ENCODE peak calls at places on chromosomes 16 and 17, in ten cellular contexts. S, F, N, Q, U, Z, E, H, I and K are unnamed samples. For H3K27me3 and H3K36me3, the result is how much of the 10 kb centered on the place peaks cover.

GRCh38 chr17:78365561-78366108 is 5.8 kb upstream of the SOCS3 start:
- DNase-seq in Q (peak), N (no peak), S (no peak), I (peak), U (no peak), E (peak), F (no peak), H (no peak), Z (no peak), K (no peak)

GRCh38 chr17:31313982-31314787 is at the start of gene EVI2B:
- DNase-seq in S (no peak), F (no peak), E (peak), Q (no peak), I (peak), H (no peak), N (no peak), U (no peak), Z (peak), K (peak)

GRCh38 chr17:19244357-19244756 is 7.2 kb downstream of the EPN2 start:
- DNase-seq in S (no peak), U (no peak), Q (no peak), F (no peak), I (no peak), N (no peak), Z (no peak), H (no peak), E (no peak), K (no peak)

GRCh38 chr17:47315451-47316266 is 8.1 kb upstream of the EFCAB13 start:
- DNase-seq in E (peak), S (no peak), U (no peak), N (no peak), H (no peak), Q (peak), Z (peak), F (no peak), I (peak), K (peak)

GRCh38 chr17:33802349-33803272 is 452.5 kb upstream of the CCL2 start:
- DNase-seq in H (no peak), Z (no peak), Q (no peak), N (no peak), E (no peak), U (no peak), F (no peak), S (no peak), I (no peak), K (no peak)

GRCh38 chr17:57090560-57091185 is 5.6 kb downstream of the AKAP1 start:
- DNase-seq in E (peak), H (no peak), F (no peak), Q (no peak), S (no peak), N (no peak), Z (peak), I (no peak), U (no peak), K (no peak)

GRCh38 chr16:30567160-30567990 is 4.1 kb downstream of the ZNF688 start:
- DNase-seq in F (no peak), I (no peak), E (no peak), N (no peak), H (no peak), U (no peak), S (no peak), Z (no peak), Q (no peak), K (no peak)

GRCh38 chr17:65005858-65006257 is 50.7 kb downstream of the GNA13 start:
- DNase-seq in S (no peak), Z (no peak), Q (no peak), I (no peak), N (peak), F (no peak), U (no peak), H (no peak), E (no peak), K (no peak)

GRCh38 chr16:49653577-49653976 is 202.3 kb downstream of the ZNF423 start:
- DNase-seq in Z (no peak), H (no peak), U (peak), N (no peak), E (no peak), F (no peak), I (no peak), S (no peak), Q (no peak), K (no peak)

GRCh38 chr16:76387994-76388393 is 110.8 kb downstream of the CNTNAP4 start:
- DNase-seq in H (no peak), Z (no peak), I (no peak), N (no peak), S (no peak), F (no peak), E (no peak), U (no peak), Q (no peak), K (no peak)

GRCh38 chr17:42118545-42118944 is 2.6 kb downstream of the KAT2A start:
- DNase-seq in I (no peak), F (no peak), U (no peak), H (no peak), Z (peak), Q (peak), E (peak), S (peak), N (no peak), K (no peak)

GRCh38 chr17:7237761-7238417 is 1.4 kb downstream of the PHF23 start:
- DNase-seq in N (peak), I (peak), S (peak), U (peak), Z (peak), E (peak), F (no peak), H (peak), Q (peak), K (peak)

GRCh38 chr17:7238418-7239090 is 703 bp downstream of the PHF23 start:
- DNase-seq in I (peak), Z (peak), H (peak), N (peak), Q (peak), E (peak), S (peak), U (no peak), F (no peak), K (peak)

GRCh38 chr17:7235693-7236665 is 1.7 kb upstream of the DVL2 start:
- DNase-seq in Q (no peak), H (peak), I (peak), S (no peak), F (no peak), N (peak), E (peak), U (no peak), Z (peak), K (no peak)

GRCh38 chr17:7237266-7237760 is 1.9 kb downstream of the PHF23 start:
- DNase-seq in N (peak), I (no peak), Z (no peak), H (no peak), F (no peak), E (no peak), Q (no peak), S (no peak), U (no peak), K (no peak)

GRCh38 chr17:7236808-7237207 is 2.4 kb downstream of the PHF23 start:
- DNase-seq in S (no peak), I (no peak), Z (no peak), U (no peak), F (no peak), E (no peak), H (no peak), Q (no peak), N (no peak), K (no peak)
- H3K4me3 ChIP-seq in S (no peak), I (peak), Z (peak), U (no peak), F (no peak), E (peak), H (no peak), Q (peak), N (no peak), K (no peak)

DNA sequence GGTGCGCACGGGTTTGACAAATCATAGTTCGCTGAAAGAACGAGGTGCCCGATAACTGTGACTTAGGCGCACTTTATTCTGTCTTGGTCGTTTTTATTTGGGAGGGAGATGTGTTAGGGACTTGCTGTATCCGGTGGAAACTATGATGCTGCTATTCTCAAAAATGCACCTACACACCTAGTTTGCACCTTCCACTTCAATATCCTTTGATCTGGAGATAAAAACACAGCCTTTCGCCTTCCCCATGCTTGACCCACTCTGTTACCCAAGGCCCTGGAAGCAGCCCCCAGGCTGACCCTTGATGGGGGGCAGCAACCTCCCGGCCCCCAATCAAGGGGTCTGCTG is 15.0 kb upstream of the FOXF1 start:
- DNase-seq in I (no peak), Z (no peak), N (no peak), F (no peak), U (no peak), H (no peak), Q (no peak), S (no peak), E (no peak), K (no peak)
- H3K27me3 ChIP-seq in I (under half), Z (half or more), N (half or more), F (half or more), U (half or more), H (under half), Q (half or more), S (under half), E (half or more), K (under half)

GRCh38 chr17:81257533-81257932 is 18.4 kb downstream of the NDUFAF8 start:
- DNase-seq in E (no peak), Z (no peak), F (no peak), N (no peak), U (no peak), S (no peak), Q (no peak), I (no peak), H (no peak), K (no peak)
- H3K36me3 ChIP-seq in E (under half), Z (under half), F (under half), N (under half), U (under half), S (under half), Q (under half), I (under half), H (under half), K (half or more)

GRCh38 chr16:976389-976931 is 5.1 kb upstream of the SOX8 start:
- DNase-seq in Q (no peak), H (no peak), F (no peak), N (no peak), S (no peak), Z (no peak), U (no peak), I (no peak), E (no peak), K (no peak)

GRCh38 chr16:978403-978802 is 3.2 kb upstream of the SOX8 start:
- DNase-seq in Q (no peak), E (no peak), H (peak), U (no peak), S (no peak), I (no peak), F (no peak), Z (no peak), N (no peak), K (no peak)

GRCh38 chr16:975313-975690 is 4.5 kb upstream of the LMF1 start:
- DNase-seq in Z (no peak), E (no peak), N (no peak), H (no peak), F (no peak), S (no peak), Q (no peak), I (no peak), U (no peak), K (no peak)

GRCh38 chr16:977896-978295 is 3.7 kb upstream of the SOX8 start:
- DNase-seq in I (no peak), F (no peak), S (no peak), E (no peak), N (no peak), Z (no peak), Q (no peak), H (no peak), U (no peak), K (no peak)

GRCh38 chr16:977096-977701 is 4.4 kb upstream of the SOX8 start:
- DNase-seq in N (peak), S (no peak), U (no peak), Z (peak), I (no peak), Q (no peak), H (peak), E (no peak), F (no peak), K (no peak)
- H3K4me3 ChIP-seq in N (no peak), S (no peak), U (no peak), Z (no peak), I (no peak), Q (no peak), H (no peak), E (no peak), F (no peak), K (no peak)

GRCh38 chr16:67736858-67737257 is 17.7 kb upstream of the GFOD2 start:
- DNase-seq in I (no peak), Q (no peak), S (no peak), F (no peak), H (no peak), E (no peak), Z (peak), U (no peak), N (no peak), K (no peak)
- H3K27me3 ChIP-seq in I (under half), Q (under half), S (under half), F (under half), H (under half), E (under half), Z (under half), U (under half), N (under half), K (under half)

DNA sequence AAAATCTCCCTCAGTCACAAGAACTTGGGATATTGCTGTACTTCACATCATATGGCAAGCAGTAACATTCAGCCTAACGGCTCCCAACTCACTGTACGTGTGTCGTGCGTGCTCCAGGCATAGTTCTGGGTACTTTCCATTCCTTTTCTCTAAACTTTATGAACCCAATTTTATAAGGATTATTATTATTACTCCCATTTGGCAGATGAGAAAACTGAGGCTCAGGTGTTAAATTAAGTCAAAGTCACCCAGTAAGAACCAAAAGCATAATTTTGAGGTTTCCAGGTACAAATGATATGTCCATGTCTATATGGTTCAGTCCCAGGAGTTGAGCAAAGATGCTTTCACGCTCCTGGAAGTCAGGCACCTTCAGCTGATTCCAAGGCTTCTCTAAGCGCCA is 4.8 kb upstream of the C1QBP start:
- DNase-seq in I (no peak), F (no peak), Z (no peak), H (no peak), U (no peak), E (no peak), N (no peak), Q (no peak), S (no peak), K (no peak)
- H3K36me3 ChIP-seq in I (under half), F (under half), Z (under half), H (under half), U (under half), E (under half), N (under half), Q (under half), S (under half), K (under half)